ENCODE peak calls at places on chromosomes 3 and 15, in seven cellular contexts. Z is psoas muscle, L is right atrium auricular region, Y is esophagus muscularis mucosa, U is heart right ventricle, R is breast epithelium, G is tibial nerve. T is an unnamed sample. For H3K4me1, the result is how much of the 10 kb centered on the place peaks cover.

GRCh38 chr3:40623567-40623966 is 98.8 kb downstream of the ZNF621 start:
- DNase-seq in Y (no peak), G (no peak), U (no peak), Z (no peak), L (no peak), R (no peak), T (no peak)

GRCh38 chr15:55224892-55225291 is 28.2 kb upstream of the RSL24D1 start:
- DNase-seq in L (no peak), U (no peak), Z (no peak), Y (no peak), R (no peak), G (no peak), T (no peak)

GRCh38 chr3:55486857-55487375 is at the start of gene WNT5A:
- DNase-seq in L (no peak), G (no peak), R (no peak), U (peak), Y (no peak), Z (peak), T (no peak)

GRCh38 chr3:173553635-173554280 is 156.2 kb downstream of the NLGN1 start:
- DNase-seq in G (no peak), Z (no peak), R (no peak), Y (no peak), U (no peak), L (no peak), T (no peak)

GRCh38 chr3:155809181-155809580 is 3.1 kb upstream of the C3orf33 start:
- DNase-seq in U (no peak), Z (no peak), G (no peak), Y (no peak), R (no peak), L (no peak), T (no peak)

GRCh38 chr15:99435761-99436346 is 129.9 kb upstream of the MEF2A start:
- DNase-seq in L (peak), U (no peak), Y (no peak), Z (no peak), R (no peak), G (no peak), T (no peak)

GRCh38 chr3:86921981-86922680 is 68.8 kb downstream of the VGLL3 start:
- DNase-seq in R (no peak), Y (no peak), L (no peak), Z (no peak), G (no peak), U (no peak), T (no peak)

GRCh38 chr3:181794036-181794790 is 82.5 kb downstream of the SOX2 start:
- DNase-seq in Y (peak), R (no peak), G (no peak), L (no peak), U (no peak), Z (no peak), T (no peak)

GRCh38 chr15:73755481-73755880 is 2.3 kb upstream of the INSYN1 start:
- DNase-seq in U (no peak), G (no peak), L (no peak), Z (no peak), R (no peak), Y (no peak), T (no peak)

GRCh38 chr15:79779739-79780138 is 117.1 kb downstream of the MTHFS start:
- DNase-seq in Z (no peak), L (no peak), U (no peak), R (no peak), Y (no peak), G (no peak), T (no peak)

GRCh38 chr3:110077093-110077492 is 739.7 kb upstream of the DPPA4 start:
- DNase-seq in Y (no peak), L (no peak), U (no peak), G (no peak), Z (no peak), R (no peak), T (no peak)

GRCh38 chr3:131728898-131729297 is 226.1 kb upstream of the MRPL3 start:
- DNase-seq in G (no peak), Y (no peak), Z (no peak), U (no peak), R (no peak), L (no peak), T (no peak)

GRCh38 chr15:80415331-80415730 is 11.1 kb downstream of the ARNT2 start:
- DNase-seq in G (no peak), Z (no peak), R (peak), U (no peak), L (no peak), Y (no peak), T (no peak)

GRCh38 chr15:42324308-42324707 is 35.0 kb upstream of the CAPN3 start:
- DNase-seq in L (no peak), G (no peak), Z (no peak), Y (no peak), U (no peak), R (no peak), T (no peak)

GRCh38 chr3:69881756-69882428 is 117.6 kb upstream of the SAMMSON start:
- DNase-seq in G (no peak), L (no peak), Z (no peak), Y (no peak), U (no peak), R (no peak), T (no peak)

GRCh38 chr15:74229686-74230085 is 6.4 kb upstream of the CCDC33 start:
- DNase-seq in Y (no peak), U (no peak), L (no peak), R (no peak), Z (no peak), G (no peak), T (no peak)

GRCh38 chr15:101536166-101536874 is 46.8 kb upstream of the PCSK6 start:
- DNase-seq in L (peak), Z (no peak), Y (peak), U (no peak), G (no peak), R (no peak), T (no peak)

GRCh38 chr3:58332575-58333179 is at the start of gene PXK:
- DNase-seq in Z (peak), Y (no peak), L (peak), R (peak), G (peak), U (peak), T (peak)

GRCh38 chr3:197749315-197749600 is 425 bp upstream of the FYTTD1 start:
- DNase-seq in Y (no peak), L (peak), U (no peak), Z (no peak), R (no peak), G (peak), T (no peak)

DNA sequence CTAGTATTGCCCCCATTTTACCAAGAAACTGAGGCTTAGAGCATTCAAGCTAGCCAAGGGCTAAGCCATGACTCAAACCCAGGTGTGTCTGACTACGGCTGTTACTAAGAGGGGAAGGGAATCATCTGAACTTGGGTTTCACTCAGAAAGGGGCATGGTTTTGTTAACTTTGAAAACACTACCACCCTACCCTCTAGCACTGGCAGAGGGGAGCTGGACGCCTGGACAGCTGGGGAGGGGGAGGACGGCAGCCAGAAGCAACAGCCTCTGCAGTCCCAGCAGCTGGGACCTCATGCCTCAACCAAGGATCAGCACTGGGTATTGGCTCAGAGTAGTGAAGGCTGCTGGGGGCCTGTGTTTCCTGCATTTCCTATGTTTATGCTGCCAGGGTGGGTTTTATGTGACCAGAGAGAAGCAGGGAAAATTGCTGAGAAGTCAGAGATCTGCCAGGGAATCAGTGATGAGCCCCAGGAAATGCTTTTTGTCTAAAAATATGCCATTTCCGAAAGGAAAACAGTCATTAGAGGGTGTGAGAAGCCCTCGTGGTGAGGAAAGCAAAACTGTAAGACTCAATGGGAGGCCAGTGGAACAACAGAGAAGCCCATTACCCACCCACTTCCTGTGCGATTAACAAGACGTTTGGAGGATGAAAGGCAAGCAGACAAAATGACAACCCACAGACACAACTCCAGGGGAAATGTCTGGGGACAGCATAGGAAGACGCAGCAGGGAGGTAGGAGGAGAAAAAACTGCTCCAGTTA is 41.2 kb downstream of the LIPC start:
- DNase-seq in Y (no peak), L (no peak), U (no peak), Z (no peak), G (no peak), R (no peak), T (no peak)
- H3K4me1 ChIP-seq in Y (under half), L (under half), U (under half), Z (under half), G (under half), R (under half), T (under half)

DNA sequence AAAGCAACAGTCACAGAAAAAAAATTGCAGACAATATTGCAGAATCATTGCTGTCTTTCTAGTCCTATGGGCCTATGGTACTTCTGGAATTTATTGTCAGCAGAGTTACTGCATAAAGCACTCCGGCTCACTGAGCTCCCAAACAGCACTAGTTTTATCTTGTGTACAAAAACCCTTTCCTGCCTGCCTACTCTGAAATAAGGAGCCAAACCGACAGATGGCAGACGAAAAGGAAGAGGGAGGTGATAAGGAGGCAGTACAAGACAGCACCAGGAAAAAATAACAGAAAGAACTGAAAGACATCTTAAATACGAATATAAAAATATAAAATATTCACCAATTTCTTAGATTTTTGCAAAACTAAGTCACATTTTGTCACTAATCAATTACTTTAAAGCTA is 15.6 kb downstream of the HERC1 start:
- DNase-seq in Z (no peak), Y (no peak), G (no peak), R (no peak), U (no peak), L (no peak), T (no peak)
- TF ChIP-seq CTCF in Z (no peak), Y (no peak), G (no peak), R (no peak), U (no peak), L (no peak), T (no peak)

GRCh38 chr15:93126496-93127083 is 37.6 kb upstream of the RGMA start:
- DNase-seq in R (no peak), L (peak), G (peak), Y (no peak), Z (peak), U (peak), T (no peak)
- H3K4me3 ChIP-seq in R (no peak), L (no peak), G (no peak), Y (no peak), Z (no peak), U (no peak), T (no peak)

DNA sequence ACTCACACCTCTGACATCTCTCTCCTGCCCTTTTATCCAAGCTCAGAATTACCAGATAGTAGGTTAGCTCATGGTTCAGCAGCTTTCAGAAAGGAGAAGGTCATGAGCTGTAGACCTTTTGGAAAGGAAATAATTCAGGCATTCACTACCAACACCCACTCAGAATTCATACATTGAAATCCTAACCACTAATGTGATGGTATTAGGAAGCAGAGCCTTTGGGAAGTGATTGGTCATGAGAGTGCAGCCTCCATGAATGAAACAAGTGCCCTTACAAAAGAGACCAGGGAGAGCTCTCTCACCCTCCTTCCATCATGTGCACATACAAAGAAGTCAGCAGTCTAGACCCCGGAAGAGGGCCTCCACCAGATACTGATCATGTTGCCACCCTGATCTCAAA is 315.8 kb upstream of the CCDC54 start:
- DNase-seq in R (no peak), G (no peak), U (no peak), Z (no peak), L (no peak), Y (no peak), T (no peak)
- H3K4me1 ChIP-seq in R (under half), G (under half), U (under half), Z (under half), L (under half), Y (under half), T (under half)

DNA sequence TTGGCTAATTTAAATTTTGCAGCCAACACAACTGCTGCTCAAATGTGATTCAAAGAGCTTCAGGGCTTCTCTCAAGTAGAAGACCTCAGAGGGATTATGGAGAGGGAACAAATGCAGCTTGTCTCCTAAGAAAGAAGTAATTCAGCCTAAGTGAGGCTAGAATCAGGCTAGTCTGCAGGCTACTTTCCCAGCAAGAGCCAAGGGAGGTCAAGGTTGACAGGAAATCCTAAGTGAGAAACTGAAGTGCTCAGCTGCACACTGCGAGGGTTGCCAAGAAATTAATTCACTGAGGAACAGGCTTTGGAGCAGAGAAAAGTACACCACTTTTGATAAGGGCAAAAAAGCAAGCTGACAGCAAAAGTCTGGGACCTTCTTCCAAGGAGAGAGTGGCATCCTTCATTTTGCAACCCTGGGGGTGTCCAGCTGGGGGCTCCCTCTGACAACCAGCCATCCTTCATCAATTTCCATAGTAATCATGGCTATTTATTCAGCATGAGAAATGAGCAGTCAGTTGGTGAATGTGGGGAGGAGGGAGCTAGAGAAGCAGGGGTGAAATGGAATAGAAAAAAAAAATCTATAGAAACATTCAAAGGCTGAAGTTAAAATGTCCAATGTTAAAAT is 646.4 kb upstream of the ADAMTS9 start:
- DNase-seq in R (no peak), G (peak), L (no peak), U (no peak), Y (no peak), Z (no peak), T (no peak)
- TF ChIP-seq CTCF in R (no peak), G (peak), L (peak), U (no peak), Y (no peak), Z (peak), T (no peak)